ENCODE peak calls at places on chromosome 2, in ten cellular contexts. One of them, this sample, is unnamed.

GRCh38 chr2:196510246-196510645 is 129.3 kb upstream of the CCDC150 start:
- DNase-seq in OCI-LY7: no peak
- DNase-seq in IMR-90: no peak
- DNase-seq in hepatocyte: no peak
- DNase-seq in GM12878: no peak
- DNase-seq in neural progenitor cell: no peak
- DNase-seq in astrocyte: no peak
- DNase-seq in HCT116: no peak
- DNase-seq in PC-3: peak; percentile 70
- DNase-seq in fibroblast of lung: no peak
- DNase-seq in this sample: no peak

GRCh38 chr2:53286336-53286735 is 481.3 kb upstream of the CHAC2 start:
- DNase-seq in OCI-LY7: no peak
- DNase-seq in IMR-90: peak; percentile 45
- DNase-seq in hepatocyte: no peak
- DNase-seq in GM12878: no peak
- DNase-seq in neural progenitor cell: no peak
- DNase-seq in astrocyte: peak; percentile 28
- DNase-seq in HCT116: no peak
- DNase-seq in PC-3: peak; percentile 25
- DNase-seq in fibroblast of lung: peak; percentile 6
- DNase-seq in this sample: no peak

GRCh38 chr2:69138247-69138754 is 125.3 kb downstream of the ANTXR1 start:
- DNase-seq in OCI-LY7: no peak
- DNase-seq in IMR-90: peak; percentile 84
- DNase-seq in hepatocyte: no peak
- DNase-seq in GM12878: no peak
- DNase-seq in neural progenitor cell: no peak
- DNase-seq in astrocyte: peak; percentile 90
- DNase-seq in HCT116: peak; percentile 15
- DNase-seq in PC-3: peak; percentile 86
- DNase-seq in fibroblast of lung: peak; percentile 77
- DNase-seq in this sample: no peak

GRCh38 chr2:144382848-144383247 is 137.1 kb downstream of the ZEB2 start:
- DNase-seq in OCI-LY7: peak; percentile 18
- DNase-seq in IMR-90: no peak
- DNase-seq in hepatocyte: no peak
- DNase-seq in GM12878: peak; percentile 80
- DNase-seq in neural progenitor cell: no peak
- DNase-seq in astrocyte: peak; percentile 21
- DNase-seq in HCT116: no peak
- DNase-seq in PC-3: no peak
- DNase-seq in fibroblast of lung: no peak
- DNase-seq in this sample: no peak

GRCh38 chr2:204505946-204506345 is 39.3 kb upstream of the PARD3B start:
- DNase-seq in OCI-LY7: no peak
- DNase-seq in IMR-90: peak; percentile 52
- DNase-seq in hepatocyte: no peak
- DNase-seq in GM12878: no peak
- DNase-seq in neural progenitor cell: no peak
- DNase-seq in astrocyte: peak; percentile 85
- DNase-seq in HCT116: no peak
- DNase-seq in PC-3: peak; percentile 17
- DNase-seq in fibroblast of lung: peak; percentile 4
- DNase-seq in this sample: peak; percentile 38

GRCh38 chr2:189350515-189351209 is 90.6 kb upstream of the WDR75 start:
- DNase-seq in OCI-LY7: no peak
- DNase-seq in IMR-90: peak; percentile 88
- DNase-seq in hepatocyte: peak; percentile 30
- DNase-seq in GM12878: no peak
- DNase-seq in neural progenitor cell: no peak
- DNase-seq in astrocyte: peak; percentile 99
- DNase-seq in HCT116: no peak
- DNase-seq in PC-3: peak; percentile 69
- DNase-seq in fibroblast of lung: peak; percentile 97
- DNase-seq in this sample: peak; percentile 10

GRCh38 chr2:77807531-77808215 is 285.5 kb upstream of the LRRTM4 start:
- DNase-seq in OCI-LY7: no peak
- DNase-seq in IMR-90: no peak
- DNase-seq in hepatocyte: peak; percentile 72
- DNase-seq in GM12878: no peak
- DNase-seq in neural progenitor cell: peak; percentile 27
- DNase-seq in astrocyte: no peak
- DNase-seq in HCT116: no peak
- DNase-seq in PC-3: peak; percentile 66
- DNase-seq in fibroblast of lung: no peak
- DNase-seq in this sample: no peak

GRCh38 chr2:77271262-77271661 is 250.9 kb downstream of the LRRTM4 start:
- DNase-seq in OCI-LY7: no peak
- DNase-seq in IMR-90: no peak
- DNase-seq in hepatocyte: no peak
- DNase-seq in GM12878: no peak
- DNase-seq in neural progenitor cell: no peak
- DNase-seq in astrocyte: no peak
- DNase-seq in HCT116: no peak
- DNase-seq in PC-3: no peak
- DNase-seq in fibroblast of lung: no peak
- DNase-seq in this sample: peak; percentile 3

GRCh38 chr2:131016826-131017596 is 76.2 kb downstream of the FAM168B start:
- DNase-seq in OCI-LY7: no peak
- DNase-seq in IMR-90: peak; percentile 72
- DNase-seq in hepatocyte: peak; percentile 49
- DNase-seq in GM12878: no peak
- DNase-seq in neural progenitor cell: no peak
- DNase-seq in astrocyte: peak; percentile 81
- DNase-seq in HCT116: no peak
- DNase-seq in PC-3: peak; percentile 92
- DNase-seq in fibroblast of lung: no peak
- DNase-seq in this sample: peak; percentile 87

GRCh38 chr2:200212862-200213425 is 93.5 kb upstream of the SPATS2L start:
- DNase-seq in OCI-LY7: no peak
- DNase-seq in IMR-90: no peak
- DNase-seq in hepatocyte: no peak
- DNase-seq in GM12878: no peak
- DNase-seq in neural progenitor cell: no peak
- DNase-seq in astrocyte: no peak
- DNase-seq in HCT116: no peak
- DNase-seq in PC-3: no peak
- DNase-seq in fibroblast of lung: no peak
- DNase-seq in this sample: no peak

GRCh38 chr2:159680692-159681091 is 31.6 kb upstream of the MARCHF7 start:
- DNase-seq in OCI-LY7: no peak
- DNase-seq in IMR-90: no peak
- DNase-seq in hepatocyte: no peak
- DNase-seq in GM12878: no peak
- DNase-seq in neural progenitor cell: no peak
- DNase-seq in astrocyte: no peak
- DNase-seq in HCT116: no peak
- DNase-seq in PC-3: no peak
- DNase-seq in fibroblast of lung: no peak
- DNase-seq in this sample: no peak

DNA sequence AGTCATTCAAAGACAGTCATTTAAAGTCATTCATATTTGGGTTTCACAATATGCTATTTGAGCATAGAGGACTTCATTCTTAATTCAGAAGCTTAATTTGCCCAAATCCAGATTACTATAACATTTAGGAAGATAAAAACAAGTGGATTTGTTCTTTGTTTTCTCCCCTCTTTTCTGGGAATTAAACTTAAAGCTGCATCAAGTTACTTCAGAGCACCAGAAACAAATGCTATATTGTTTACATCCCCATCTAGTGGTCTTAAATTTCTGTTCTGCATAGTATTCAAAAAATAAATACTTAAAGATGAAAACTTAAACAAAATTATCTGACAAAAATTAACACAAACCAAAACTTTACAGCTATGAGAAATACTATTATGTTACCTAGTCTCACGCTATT is 34.7 kb upstream of the MARCHF7 start:
- DNase-seq in OCI-LY7: no peak
- DNase-seq in IMR-90: peak; percentile 33
- DNase-seq in hepatocyte: no peak
- DNase-seq in GM12878: no peak
- DNase-seq in neural progenitor cell: no peak
- DNase-seq in astrocyte: no peak
- DNase-seq in HCT116: no peak
- DNase-seq in PC-3: peak; percentile 30
- DNase-seq in fibroblast of lung: peak; percentile 64
- DNase-seq in this sample: peak; percentile 19
- TF ChIP-seq CTCF in OCI-LY7: peak; percentile 49
- TF ChIP-seq CTCF in IMR-90: peak; percentile 42
- TF ChIP-seq CTCF in hepatocyte: peak; percentile 54
- TF ChIP-seq CTCF in GM12878: peak; percentile 16
- TF ChIP-seq CTCF in neural progenitor cell: peak; percentile 11
- TF ChIP-seq CTCF in astrocyte: peak; percentile 14
- TF ChIP-seq CTCF in HCT116: peak; percentile 43
- TF ChIP-seq CTCF in PC-3: peak; percentile 66
- TF ChIP-seq CTCF in fibroblast of lung: no peak
- TF ChIP-seq CTCF in this sample: peak; percentile 36

DNA sequence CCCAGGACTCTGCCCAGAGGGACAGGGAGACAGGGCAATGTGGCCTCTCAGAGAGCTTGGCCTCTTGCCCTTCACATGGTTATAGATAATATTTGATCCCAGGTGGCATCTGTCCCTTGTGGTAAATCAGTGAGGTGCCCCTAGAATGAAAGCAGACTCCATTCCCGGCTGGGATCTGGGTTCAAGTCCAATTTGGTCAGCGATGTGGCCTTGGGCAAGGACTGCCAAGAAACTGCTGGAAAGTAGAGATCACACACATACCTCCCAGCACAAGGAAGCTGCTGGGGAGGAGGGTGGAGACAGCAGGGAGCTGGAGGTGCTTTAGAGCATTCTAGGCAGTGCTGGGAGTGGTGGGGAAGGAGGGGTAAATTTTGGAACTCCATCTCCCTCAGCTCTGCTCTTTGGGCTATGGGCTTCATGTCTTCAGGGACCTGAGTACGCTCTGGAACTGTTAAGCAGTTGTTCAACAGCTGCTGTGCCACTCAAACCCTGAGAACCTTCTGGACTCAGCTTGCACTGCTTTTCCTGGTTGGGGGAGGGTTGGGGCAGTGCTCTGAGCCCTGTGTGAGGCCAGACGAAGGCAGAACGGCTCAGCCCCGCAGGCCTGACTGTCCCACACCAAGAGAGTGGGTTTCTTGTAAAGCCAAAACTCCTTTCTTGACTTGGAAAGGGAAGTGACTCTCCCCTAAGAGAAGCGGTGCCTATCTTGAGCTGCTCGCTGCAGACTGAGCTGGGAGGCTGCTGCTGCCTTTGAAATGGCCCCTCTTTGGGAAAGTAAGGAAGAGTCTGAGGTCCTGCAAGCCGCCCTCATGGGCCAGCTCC is 23.0 kb downstream of the INPP5D start:
- DNase-seq in OCI-LY7: peak; percentile 48
- DNase-seq in IMR-90: no peak
- DNase-seq in hepatocyte: no peak
- DNase-seq in GM12878: no peak
- DNase-seq in neural progenitor cell: no peak
- DNase-seq in astrocyte: no peak
- DNase-seq in HCT116: no peak
- DNase-seq in PC-3: no peak
- DNase-seq in fibroblast of lung: no peak
- DNase-seq in this sample: no peak
- H2AFZ ChIP-seq in OCI-LY7: no peak overlapping the region
- H2AFZ ChIP-seq in IMR-90: no peak overlapping the region
- H2AFZ ChIP-seq in hepatocyte: no peak overlapping the region
- H2AFZ ChIP-seq in GM12878: no peak overlapping the region
- H2AFZ ChIP-seq in neural progenitor cell: peak overlapping the region; percentile 22
- H2AFZ ChIP-seq in astrocyte: no peak overlapping the region
- H2AFZ ChIP-seq in HCT116: no peak overlapping the region
- H2AFZ ChIP-seq in PC-3: no peak overlapping the region
- H2AFZ ChIP-seq in fibroblast of lung: no peak overlapping the region
- H2AFZ ChIP-seq in this sample: no peak overlapping the region

GRCh38 chr2:127024769-127025356 is 82.1 kb downstream of the BIN1 start:
- DNase-seq in OCI-LY7: no peak
- DNase-seq in IMR-90: peak; percentile 40
- DNase-seq in hepatocyte: peak; percentile 78
- DNase-seq in GM12878: no peak
- DNase-seq in neural progenitor cell: peak; percentile 78
- DNase-seq in astrocyte: peak; percentile 36
- DNase-seq in HCT116: no peak
- DNase-seq in PC-3: no peak
- DNase-seq in fibroblast of lung: no peak
- DNase-seq in this sample: peak; percentile 80

GRCh38 chr2:127029652-127030051 is 77.3 kb downstream of the BIN1 start:
- DNase-seq in OCI-LY7: no peak
- DNase-seq in IMR-90: no peak
- DNase-seq in hepatocyte: no peak
- DNase-seq in GM12878: no peak
- DNase-seq in neural progenitor cell: no peak
- DNase-seq in astrocyte: no peak
- DNase-seq in HCT116: no peak
- DNase-seq in PC-3: no peak
- DNase-seq in fibroblast of lung: no peak
- DNase-seq in this sample: no peak

GRCh38 chr2:127023504-127023903 is 83.5 kb downstream of the BIN1 start:
- DNase-seq in OCI-LY7: no peak
- DNase-seq in IMR-90: no peak
- DNase-seq in hepatocyte: no peak
- DNase-seq in GM12878: no peak
- DNase-seq in neural progenitor cell: no peak
- DNase-seq in astrocyte: no peak
- DNase-seq in HCT116: no peak
- DNase-seq in PC-3: no peak
- DNase-seq in fibroblast of lung: no peak
- DNase-seq in this sample: no peak

GRCh38 chr2:127025357-127026062 is 81.4 kb downstream of the BIN1 start:
- DNase-seq in OCI-LY7: peak; percentile 29
- DNase-seq in IMR-90: peak; percentile 89
- DNase-seq in hepatocyte: peak; percentile 83
- DNase-seq in GM12878: no peak
- DNase-seq in neural progenitor cell: peak; percentile 87
- DNase-seq in astrocyte: peak; percentile 94
- DNase-seq in HCT116: no peak
- DNase-seq in PC-3: no peak
- DNase-seq in fibroblast of lung: peak; percentile 83
- DNase-seq in this sample: peak; percentile 84

DNA sequence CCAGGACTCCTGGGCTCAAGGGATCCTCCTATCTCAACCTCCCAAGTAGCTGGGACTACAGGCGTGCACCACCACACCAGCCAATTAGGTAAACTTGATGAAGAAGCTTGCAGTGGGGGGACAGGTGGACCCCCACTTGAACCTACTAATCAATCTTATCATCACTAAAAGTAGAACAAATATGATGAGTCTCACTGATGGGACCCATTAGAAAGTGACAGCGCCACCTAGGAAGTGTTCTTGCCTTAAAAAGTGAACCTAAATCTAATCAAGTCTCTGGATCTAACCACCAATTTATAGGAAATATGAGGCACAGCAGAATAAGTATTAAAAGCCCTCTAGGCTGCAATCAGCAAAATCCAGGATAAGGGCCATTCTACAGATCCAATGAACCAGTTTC is 79.2 kb downstream of the BIN1 start:
- DNase-seq in OCI-LY7: peak; percentile 6
- DNase-seq in IMR-90: no peak
- DNase-seq in hepatocyte: no peak
- DNase-seq in GM12878: no peak
- DNase-seq in neural progenitor cell: no peak
- DNase-seq in astrocyte: no peak
- DNase-seq in HCT116: no peak
- DNase-seq in PC-3: peak; percentile 30
- DNase-seq in fibroblast of lung: no peak
- DNase-seq in this sample: no peak
- TF ChIP-seq CTCF in OCI-LY7: peak; percentile 66
- TF ChIP-seq CTCF in IMR-90: no peak
- TF ChIP-seq CTCF in hepatocyte: no peak
- TF ChIP-seq CTCF in GM12878: no peak
- TF ChIP-seq CTCF in neural progenitor cell: peak; percentile 47
- TF ChIP-seq CTCF in astrocyte: no peak
- TF ChIP-seq CTCF in HCT116: peak; percentile 67
- TF ChIP-seq CTCF in PC-3: peak; percentile 58
- TF ChIP-seq CTCF in fibroblast of lung: no peak
- TF ChIP-seq CTCF in this sample: peak; percentile 17

GRCh38 chr2:236177604-236177966 is 9.4 kb upstream of the GBX2 start:
- DNase-seq in OCI-LY7: no peak
- DNase-seq in IMR-90: peak; percentile 16
- DNase-seq in hepatocyte: peak; percentile 66
- DNase-seq in GM12878: no peak
- DNase-seq in neural progenitor cell: peak; percentile 87
- DNase-seq in astrocyte: no peak
- DNase-seq in HCT116: peak; percentile 70
- DNase-seq in PC-3: peak; percentile 49
- DNase-seq in fibroblast of lung: peak; percentile 19
- DNase-seq in this sample: peak; percentile 86
- H2AFZ ChIP-seq in OCI-LY7: no peak overlapping the region
- H2AFZ ChIP-seq in IMR-90: no peak overlapping the region
- H2AFZ ChIP-seq in hepatocyte: peak overlapping the region; percentile 67
- H2AFZ ChIP-seq in GM12878: no peak overlapping the region
- H2AFZ ChIP-seq in neural progenitor cell: no peak overlapping the region
- H2AFZ ChIP-seq in astrocyte: no peak overlapping the region
- H2AFZ ChIP-seq in HCT116: no peak overlapping the region
- H2AFZ ChIP-seq in PC-3: peak overlapping the region; percentile 96
- H2AFZ ChIP-seq in fibroblast of lung: no peak overlapping the region
- H2AFZ ChIP-seq in this sample: no peak overlapping the region

This sample was measured in osteoblast.